ENCODE peak calls at places on chromosomes 11 and 22, in eight cellular contexts. A is fibroblast of mammary gland, Z is tibial nerve, F is dorsolateral prefrontal cortex, S is RWPE1, O is fibroblast of pulmonary artery, N is thoracic aorta, E is stomach. M is an unnamed sample.

GRCh38 chr22:49367016-49367697 is 460.5 kb downstream of the BRD1 start:
- DNase-seq in N (no peak), E (peak), O (no peak), S (no peak), Z (no peak), F (no peak), A (no peak), M (no peak)

GRCh38 chr11:5596611-5597201 is at the start of gene TRIM6:
- DNase-seq in Z (peak), F (peak), O (peak), S (peak), N (no peak), A (peak), E (peak), M (peak)

GRCh38 chr11:92269021-92269420 is 44.4 kb downstream of the FAT3 start:
- DNase-seq in O (peak), F (no peak), A (peak), N (no peak), Z (no peak), S (peak), E (no peak), M (no peak)

GRCh38 chr11:23569134-23569533 is 708.9 kb upstream of the CCDC179 start:
- DNase-seq in N (no peak), S (no peak), E (no peak), F (no peak), A (no peak), O (no peak), Z (no peak), M (no peak)

GRCh38 chr22:36008131-36008530 is 20.5 kb downstream of the RBFOX2 start:
- DNase-seq in Z (no peak), S (no peak), O (no peak), A (no peak), N (no peak), E (no peak), F (no peak), M (no peak)

GRCh38 chr11:111540114-111540920 is at the start of gene LAYN:
- DNase-seq in E (peak), N (peak), F (peak), S (no peak), Z (no peak), A (peak), O (peak), M (peak)

GRCh38 chr22:49489821-49490220 is 337.9 kb downstream of the BRD1 start:
- DNase-seq in Z (no peak), E (no peak), O (no peak), A (no peak), F (no peak), N (no peak), S (no peak), M (no peak)

GRCh38 chr22:42368379-42369249 is 63.6 kb downstream of the NFAM1 start:
- DNase-seq in F (no peak), A (no peak), Z (no peak), E (no peak), S (no peak), O (no peak), N (no peak), M (no peak)

GRCh38 chr11:3132831-3133455 is 32.2 kb downstream of the OSBPL5 start:
- DNase-seq in E (no peak), O (no peak), F (no peak), S (no peak), A (no peak), N (no peak), Z (no peak), M (no peak)

GRCh38 chr11:77167111-77167626 is 39.1 kb downstream of the MYO7A start:
- DNase-seq in O (no peak), S (no peak), E (no peak), N (no peak), F (no peak), A (no peak), Z (no peak), M (no peak)

GRCh38 chr11:75425422-75425821 is 7.6 kb downstream of the KLHL35 start:
- DNase-seq in E (no peak), F (no peak), S (no peak), A (no peak), Z (no peak), O (no peak), N (no peak), M (peak)

GRCh38 chr11:68685656-68686380 is 1.5 kb downstream of the GAL start:
- DNase-seq in S (no peak), E (no peak), N (no peak), F (no peak), O (no peak), Z (no peak), A (no peak), M (no peak)

GRCh38 chr11:96021901-96022650 is 98.2 kb upstream of the MTMR2 start:
- DNase-seq in F (no peak), S (no peak), A (no peak), E (no peak), N (no peak), O (no peak), Z (no peak), M (no peak)

GRCh38 chr11:45834298-45834756 is 12.9 kb upstream of the CRY2 start:
- DNase-seq in O (no peak), S (no peak), A (no peak), F (no peak), Z (no peak), E (peak), N (no peak), M (no peak)

GRCh38 chr22:50301581-50301991 is 5.9 kb downstream of the PLXNB2 start:
- DNase-seq in O (no peak), N (no peak), S (no peak), Z (no peak), F (no peak), E (peak), A (no peak), M (no peak)

GRCh38 chr22:45997775-45998637 is 21.0 kb upstream of the WNT7B start:
- DNase-seq in A (no peak), S (no peak), F (no peak), O (no peak), Z (no peak), N (no peak), E (no peak), M (no peak)

GRCh38 chr22:33350961-33351360 is 292.8 kb upstream of the SYN3 start:
- DNase-seq in A (no peak), O (no peak), F (no peak), N (no peak), E (no peak), Z (no peak), S (no peak), M (no peak)

GRCh38 chr11:69102161-69102695 is 53.5 kb downstream of the TPCN2 start:
- DNase-seq in A (no peak), S (no peak), O (no peak), F (no peak), N (no peak), Z (no peak), E (no peak), M (no peak)

GRCh38 chr22:33747576-33748180 is 172.6 kb downstream of the LARGE1 start:
- DNase-seq in A (no peak), F (no peak), E (peak), S (no peak), N (no peak), Z (no peak), O (no peak), M (no peak)

GRCh38 chr11:116929393-116930090 is 92.1 kb upstream of the APOA1 start:
- DNase-seq in E (no peak), Z (no peak), A (peak), F (no peak), O (peak), N (no peak), S (no peak), M (no peak)

GRCh38 chr22:24156146-24156914 is 25.0 kb upstream of the SUSD2 start:
- DNase-seq in N (no peak), Z (no peak), A (peak), F (peak), O (peak), E (peak), S (peak), M (peak)

GRCh38 chr22:39384750-39385480 is 14.7 kb upstream of the TAB1 start:
- DNase-seq in A (no peak), N (no peak), E (no peak), S (no peak), Z (no peak), O (peak), F (no peak), M (no peak)
- TF ChIP-seq CTCF in A (peak), N (no peak), E (no peak), S (no peak), Z (no peak), O (peak), F (peak), M (no peak)

GRCh38 chr11:121471167-121471566 is 18.4 kb upstream of the SORL1-AS1 start:
- DNase-seq in N (no peak), E (no peak), F (no peak), S (no peak), Z (no peak), O (no peak), A (no peak), M (no peak)
- TF ChIP-seq CTCF in N (no peak), E (no peak), F (no peak), S (no peak), Z (no peak), O (no peak), A (no peak), M (no peak)

DNA sequence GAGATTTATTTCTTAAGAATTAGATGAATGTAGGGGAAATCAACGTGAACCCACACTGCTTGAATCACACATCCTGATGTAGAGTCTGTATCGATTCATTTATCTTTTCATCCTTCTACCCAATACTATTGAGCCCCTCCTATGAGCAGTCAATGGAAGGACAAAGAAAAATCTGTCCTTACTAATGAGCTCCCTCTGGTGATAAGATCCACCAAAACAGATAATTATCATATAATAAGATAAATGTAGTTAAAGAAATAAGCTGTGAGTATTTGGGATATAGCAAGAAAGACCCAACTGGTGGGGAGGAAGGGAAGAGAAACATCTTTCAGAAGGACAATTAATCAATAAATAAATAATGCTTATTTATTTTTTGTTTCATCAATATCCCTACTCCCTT is 385.1 kb upstream of the CCDC90B start:
- DNase-seq in E (no peak), S (peak), N (no peak), F (no peak), Z (no peak), A (peak), O (no peak), M (no peak)
- TF ChIP-seq CTCF in E (no peak), S (no peak), N (no peak), F (no peak), Z (no peak), A (peak), O (no peak), M (no peak)

GRCh38 chr11:813037-813436 is 3.3 kb downstream of the RPLP2 start:
- DNase-seq in O (no peak), E (no peak), F (no peak), Z (no peak), S (no peak), N (no peak), A (no peak), M (no peak)

GRCh38 chr11:813440-814096 is 3.8 kb downstream of the RPLP2 start:
- DNase-seq in E (no peak), O (no peak), A (peak), S (no peak), F (no peak), N (no peak), Z (no peak), M (no peak)

GRCh38 chr11:812390-812789 is 2.6 kb downstream of the RPLP2 start:
- DNase-seq in A (no peak), N (no peak), E (no peak), S (no peak), Z (no peak), F (no peak), O (no peak), M (no peak)

GRCh38 chr11:810040-810567 is 337 bp downstream of the RPLP2 start:
- DNase-seq in F (no peak), S (no peak), N (no peak), Z (no peak), A (no peak), O (no peak), E (no peak), M (no peak)

DNA sequence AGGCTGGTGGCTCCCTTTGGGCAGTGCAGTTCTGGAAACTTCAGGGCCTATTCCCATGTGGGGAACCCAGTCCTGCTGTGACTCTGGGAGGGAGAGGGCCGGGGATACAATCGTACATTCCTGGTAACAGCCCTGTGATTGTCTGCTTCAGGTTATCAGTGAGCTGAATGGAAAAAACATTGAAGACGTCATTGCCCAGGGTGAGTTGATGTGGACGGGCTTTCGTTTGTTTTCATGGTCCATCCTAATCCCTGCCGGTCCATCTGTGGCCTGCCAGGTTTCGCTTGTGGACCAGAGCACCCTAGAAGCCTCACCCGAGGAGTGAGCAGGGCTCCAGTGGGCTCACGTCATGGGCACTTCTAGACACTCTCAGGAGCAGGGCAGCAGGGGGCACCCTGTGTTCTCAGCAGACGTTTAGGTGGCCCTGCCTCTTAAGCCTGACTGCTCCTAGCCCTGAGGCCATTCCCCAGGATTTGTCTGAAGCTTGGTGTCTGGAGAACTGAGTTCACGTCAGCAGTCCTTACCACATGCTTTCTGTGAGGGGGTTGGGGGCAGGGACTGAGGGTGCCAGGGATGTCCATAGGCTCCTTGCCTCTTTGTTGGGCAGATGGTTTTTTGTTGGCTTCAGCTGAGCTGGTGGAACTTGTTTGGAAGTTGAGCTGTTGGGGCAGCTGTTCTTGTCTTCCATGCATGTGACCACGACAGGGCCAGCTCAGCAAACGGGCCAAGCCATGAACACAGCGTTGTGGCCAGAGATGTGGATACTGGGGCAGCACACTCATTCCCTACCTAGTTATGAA is 1.9 kb downstream of the RPLP2 start:
- DNase-seq in O (peak), N (no peak), Z (no peak), E (no peak), S (no peak), A (peak), F (no peak), M (no peak)
- TF ChIP-seq CTCF in O (no peak), N (no peak), Z (no peak), E (no peak), S (no peak), A (peak), F (no peak), M (no peak)

GRCh38 chr22:20259336-20259705 is 8.8 kb downstream of the RTN4R start:
- DNase-seq in S (no peak), E (no peak), Z (no peak), O (no peak), N (no peak), F (no peak), A (no peak), M (no peak)
- TF ChIP-seq CTCF in S (no peak), E (no peak), Z (no peak), O (no peak), N (no peak), F (no peak), A (no peak), M (no peak)

GRCh38 chr11:67468835-67469811 is at the start of gene TMEM134:
- DNase-seq in S (peak), E (peak), Z (peak), A (peak), N (peak), O (peak), F (peak), M (peak)
- TF ChIP-seq CTCF in S (peak), E (no peak), Z (peak), A (no peak), N (peak), O (peak), F (peak), M (peak)

GRCh38 chr22:43783777-43784176 is 28.3 kb downstream of the EFCAB6 start:
- DNase-seq in Z (no peak), A (no peak), F (no peak), S (no peak), O (peak), N (no peak), E (no peak), M (no peak)
- TF ChIP-seq CTCF in Z (no peak), A (peak), F (peak), S (no peak), O (peak), N (no peak), E (no peak), M (no peak)

GRCh38 chr11:72226701-72227100 is 2.1 kb downstream of the INPPL1 start:
- DNase-seq in A (no peak), N (no peak), F (no peak), S (no peak), Z (no peak), E (peak), O (no peak), M (no peak)
- TF ChIP-seq CTCF in A (no peak), N (no peak), F (no peak), S (no peak), Z (no peak), E (no peak), O (no peak), M (no peak)